ENCODE peak calls at places on chromosomes 2 and 18, in six cellular contexts. Q is neural progenitor cell, K is neuronal stem cell, L is esophagus squamous epithelium, F is WERI-Rb-1, V is HCT116. X is an unnamed sample.

GRCh38 chr2:202034249-202035088 is 814 bp downstream of the FZD7 start:
- DNase-seq in V (no peak), F (no peak), L (no peak), Q (peak; percentile 65), K (no peak), X (no peak)

GRCh38 chr2:37414470-37414949 is 70.1 kb downstream of the QPCT start:
- DNase-seq in V (peak; percentile 42), F (no peak), L (no peak), K (peak; percentile 44), Q (peak; percentile 74), X (no peak)

GRCh38 chr2:16291731-16292550 is 351.6 kb downstream of the MYCN start:
- DNase-seq in K (no peak), Q (no peak), V (no peak), F (no peak), L (no peak), X (no peak)

GRCh38 chr2:25308599-25308998 is 33.1 kb downstream of the DNMT3A start:
- DNase-seq in F (no peak), K (no peak), V (no peak), L (no peak), Q (no peak), X (no peak)

GRCh38 chr2:235698028-235698427 is 204.2 kb downstream of the AGAP1 start:
- DNase-seq in F (no peak), V (no peak), L (no peak), K (no peak), Q (no peak), X (no peak)

GRCh38 chr2:136104977-136105376 is 13.0 kb downstream of the CXCR4 start:
- DNase-seq in F (no peak), Q (no peak), L (no peak), K (no peak), V (no peak), X (no peak)

GRCh38 chr2:168758970-168759820 is 43.2 kb upstream of the NOSTRIN start:
- DNase-seq in L (no peak), V (peak; percentile 21), Q (peak; percentile 60), K (peak; percentile 9), F (no peak), X (no peak)

GRCh38 chr2:36609507-36609906 is 11.5 kb upstream of the FEZ2 start:
- DNase-seq in V (no peak), K (no peak), Q (no peak), F (no peak), L (no peak), X (no peak)

GRCh38 chr2:50546790-50547189 is 485.1 kb downstream of the NRXN1 start:
- DNase-seq in V (no peak), F (no peak), K (no peak), L (no peak), Q (no peak), X (no peak)

GRCh38 chr2:12725238-12726187 is 8.8 kb downstream of the TRIB2 start:
- DNase-seq in F (no peak), Q (no peak), K (no peak), L (no peak), V (no peak), X (no peak)

GRCh38 chr2:217366996-217367395 is 507.1 kb upstream of the TNP1 start:
- DNase-seq in K (no peak), F (peak; percentile 16), L (no peak), V (no peak), Q (no peak), X (no peak)

GRCh38 chr18:24657461-24657860 is 197.0 kb downstream of the HRH4 start:
- DNase-seq in F (peak; percentile 40), L (no peak), K (no peak), Q (no peak), V (no peak), X (no peak)

GRCh38 chr2:172427990-172428840 is 829 bp downstream of the ITGA6 start:
- DNase-seq in Q (peak; percentile 85), V (no peak), L (no peak), F (peak; percentile 50), K (peak; percentile 42), X (peak; percentile 53)

GRCh38 chr18:31269508-31270074 is 48.4 kb upstream of the DSG1 start:
- DNase-seq in K (no peak), F (no peak), L (no peak), V (no peak), Q (no peak), X (no peak)

GRCh38 chr2:237597680-237598145 is 7.2 kb upstream of the RAB17 start:
- DNase-seq in Q (no peak), K (no peak), F (no peak), L (no peak), V (no peak), X (no peak)

GRCh38 chr2:6874032-6874431 is 3.5 kb upstream of the RSAD2 start:
- DNase-seq in Q (no peak), V (no peak), L (no peak), F (no peak), K (no peak), X (no peak)

GRCh38 chr2:158600155-158600802 is 143.5 kb downstream of the PKP4 start:
- DNase-seq in F (no peak), L (no peak), K (no peak), V (no peak), Q (no peak), X (no peak)

GRCh38 chr2:70936165-70936978 is 672 bp downstream of the ATP6V1B1 start:
- DNase-seq in L (no peak), V (no peak), K (no peak), F (no peak), Q (no peak), X (no peak)

GRCh38 chr18:58541137-58541788 is 87.6 kb downstream of the ALPK2 start:
- DNase-seq in L (no peak), Q (peak; percentile 59), K (no peak), F (peak; percentile 80), V (peak; percentile 74), X (peak; percentile 14)

GRCh38 chr2:197328461-197328860 is 17.9 kb upstream of the ANKRD44 start:
- DNase-seq in K (no peak), Q (no peak), F (no peak), V (no peak), L (no peak), X (no peak)

GRCh38 chr2:7697052-7697451 is 779.8 kb downstream of the RNF144A start:
- DNase-seq in Q (peak; percentile 5), L (no peak), V (no peak), F (peak; percentile 21), K (no peak), X (no peak)

GRCh38 chr18:78681396-78681795 is 298.2 kb upstream of the SALL3 start:
- DNase-seq in V (no peak), F (no peak), L (no peak), K (no peak), Q (no peak), X (no peak)

GRCh38 chr18:78681934-78682333 is 297.7 kb upstream of the SALL3 start:
- DNase-seq in V (no peak), F (no peak), Q (no peak), K (no peak), L (no peak), X (no peak)

GRCh38 chr18:78683191-78684010 is 296.2 kb upstream of the SALL3 start:
- DNase-seq in L (no peak), Q (no peak), K (no peak), F (no peak), V (no peak), X (no peak)

GRCh38 chr18:78685250-78685979 is 294.2 kb upstream of the SALL3 start:
- DNase-seq in K (no peak), F (no peak), L (no peak), V (no peak), Q (no peak), X (no peak)

DNA sequence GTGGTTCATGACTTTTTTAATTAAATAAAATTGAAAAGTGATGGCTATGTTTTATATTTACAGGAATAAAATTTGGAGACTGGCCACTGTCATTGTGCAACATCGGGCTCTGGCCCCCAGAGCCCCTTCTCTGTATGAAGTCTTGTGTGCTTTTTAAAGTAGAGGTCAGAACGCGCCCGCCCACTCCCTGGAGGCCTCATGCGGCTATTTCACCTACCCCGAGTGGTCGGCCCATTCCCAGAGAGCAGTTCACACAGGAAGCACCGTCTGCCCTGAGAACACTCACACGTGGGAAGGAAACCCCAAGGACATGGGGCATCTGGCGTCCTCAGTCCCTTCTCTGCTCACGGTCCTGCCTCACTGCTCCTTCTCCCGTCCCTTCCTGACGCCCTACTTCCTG is 296.9 kb upstream of the SALL3 start:
- DNase-seq in F (no peak), L (no peak), V (no peak), Q (no peak), K (no peak), X (no peak)
- H3K9me3 ChIP-seq in F (no peaks in the 10 kb centered on the region), L (no peaks in the 10 kb centered on the region), V (no peaks in the 10 kb centered on the region), Q (no peaks in the 10 kb centered on the region), K (no peaks in the 10 kb centered on the region), X (no peaks in the 10 kb centered on the region)

DNA sequence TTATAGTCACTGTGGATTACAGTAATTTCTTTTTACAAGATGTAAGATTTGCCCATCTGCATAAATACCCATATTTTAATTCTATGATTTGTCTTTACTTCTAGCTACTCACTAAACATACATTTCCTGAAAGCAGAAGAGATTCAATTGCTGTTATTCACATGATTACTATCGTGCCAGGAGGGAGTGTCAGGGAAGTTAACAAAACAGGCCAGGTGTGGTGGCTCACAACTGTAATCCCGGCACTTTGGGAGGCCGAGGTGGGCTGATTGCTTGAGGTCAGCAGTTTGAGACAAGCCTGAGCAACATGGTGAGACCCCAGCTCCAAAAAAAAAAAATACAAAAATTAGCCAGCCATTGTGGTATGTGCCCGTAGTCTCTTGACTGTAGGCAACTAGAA is 33.8 kb downstream of the PRKCE start:
- DNase-seq in V (no peak), K (no peak), L (no peak), Q (no peak), F (no peak), X (no peak)
- H3K9me3 ChIP-seq in V (no peaks in the 10 kb centered on the region), K (no peaks in the 10 kb centered on the region), L (no peaks in the 10 kb centered on the region), Q (no peaks in the 10 kb centered on the region), F (no peaks in the 10 kb centered on the region), X (no peaks in the 10 kb centered on the region)

DNA sequence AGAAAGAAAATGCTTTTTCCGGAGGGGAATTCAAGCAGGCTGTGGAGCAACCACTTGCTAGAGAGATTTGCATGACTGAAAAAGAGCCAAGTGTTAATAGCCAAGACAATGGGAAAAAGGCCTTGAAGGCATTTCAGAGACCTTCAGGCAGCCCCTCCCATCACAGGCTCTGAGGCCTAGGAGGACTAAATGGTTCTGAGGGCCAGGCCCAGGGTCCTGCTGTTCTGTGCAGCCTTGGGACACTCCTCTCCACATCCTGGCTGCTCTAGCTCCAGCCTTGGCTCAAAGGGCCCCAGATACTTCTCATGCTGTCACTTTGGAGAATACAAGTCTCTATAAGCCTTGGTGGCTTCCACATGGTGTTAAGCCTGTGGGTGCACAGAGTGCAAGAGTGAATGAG is 81.8 kb downstream of the B3GNT2 start:
- DNase-seq in F (no peak), Q (no peak), V (no peak), K (no peak), L (no peak), X (no peak)
- H3K9me3 ChIP-seq in F (peaks cover 20% of the 10 kb centered on the region), Q (no peaks in the 10 kb centered on the region), V (peaks cover 10% of the 10 kb centered on the region), K (peaks cover 8% of the 10 kb centered on the region), L (no peaks in the 10 kb centered on the region), X (no peaks in the 10 kb centered on the region)

GRCh38 chr2:228545041-228545440 is 363.6 kb upstream of the SPHKAP start:
- DNase-seq in L (no peak), K (no peak), Q (no peak), F (no peak), V (no peak), X (no peak)

GRCh38 chr2:228541794-228542193 is 360.3 kb upstream of the SPHKAP start:
- DNase-seq in V (no peak), Q (no peak), F (no peak), K (no peak), L (no peak), X (no peak)

GRCh38 chr2:228542277-228542676 is 360.8 kb upstream of the SPHKAP start:
- DNase-seq in K (no peak), V (no peak), F (no peak), L (no peak), Q (no peak), X (no peak)

GRCh38 chr2:228540976-228541375 is 359.5 kb upstream of the SPHKAP start:
- DNase-seq in K (no peak), V (no peak), Q (no peak), F (no peak), L (no peak), X (no peak)

GRCh38 chr2:228543117-228543516 is 361.6 kb upstream of the SPHKAP start:
- DNase-seq in K (no peak), V (no peak), L (no peak), Q (no peak), F (no peak), X (no peak)
- H3K9me3 ChIP-seq in K (no peaks in the 10 kb centered on the region), V (peaks cover 3% of the 10 kb centered on the region), L (no peaks in the 10 kb centered on the region), Q (no peaks in the 10 kb centered on the region), F (no peaks in the 10 kb centered on the region), X (no peaks in the 10 kb centered on the region)

X was measured in T-helper 17 cell.